ENCODE peak calls at places on chromosomes 16 and 17, in ten cellular contexts. One of them, this sample, is unnamed.

GRCh38 chr17:68197091-68197996 is 50.5 kb upstream of the AMZ2 start:
- DNase-seq in stimulated activated effector memory CD8-positive, alpha-beta T cell treated with anti-CD3 and anti-CD28 coated beads, Interleukin-12 subunit alpha, Interleukin-12 subunit beta, amount 100 ng/mL, for 72 hours: peak
- DNase-seq in IMR-90: no peak
- DNase-seq in NCI-H2171 treated with DMSO at 0.1 percent for 48 hours: peak
- DNase-seq in SK-MEL-5: no peak
- DNase-seq in HTR-8/SVneo: no peak
- DNase-seq in M059J: no peak
- DNase-seq in NCI-H1105 treated with DMSO at 0.1 percent for 48 hours: peak
- DNase-seq in progenitor cell of endocrine pancreas: no peak
- DNase-seq in astrocyte of the spinal cord: no peak
- DNase-seq in this sample: no peak

GRCh38 chr16:1216296-1216619 is 8.8 kb downstream of the TPSG1 start:
- DNase-seq in NCI-H2171 treated with DMSO at 0.1 percent for 48 hours: no peak
- DNase-seq in M059J: no peak
- DNase-seq in NCI-H1105 treated with DMSO at 0.1 percent for 48 hours: no peak
- DNase-seq in SK-MEL-5: no peak
- DNase-seq in progenitor cell of endocrine pancreas: no peak
- DNase-seq in HTR-8/SVneo: no peak
- DNase-seq in stimulated activated effector memory CD8-positive, alpha-beta T cell treated with anti-CD3 and anti-CD28 coated beads, Interleukin-12 subunit alpha, Interleukin-12 subunit beta, amount 100 ng/mL, for 72 hours: no peak
- DNase-seq in astrocyte of the spinal cord: no peak
- DNase-seq in IMR-90: no peak
- DNase-seq in this sample: no peak

GRCh38 chr16:23296994-23297393 is 5.1 kb upstream of the SCNN1B start:
- DNase-seq in IMR-90: no peak
- DNase-seq in astrocyte of the spinal cord: no peak
- DNase-seq in SK-MEL-5: peak
- DNase-seq in HTR-8/SVneo: no peak
- DNase-seq in progenitor cell of endocrine pancreas: no peak
- DNase-seq in NCI-H1105 treated with DMSO at 0.1 percent for 48 hours: no peak
- DNase-seq in NCI-H2171 treated with DMSO at 0.1 percent for 48 hours: peak
- DNase-seq in stimulated activated effector memory CD8-positive, alpha-beta T cell treated with anti-CD3 and anti-CD28 coated beads, Interleukin-12 subunit alpha, Interleukin-12 subunit beta, amount 100 ng/mL, for 72 hours: peak
- DNase-seq in M059J: no peak
- DNase-seq in this sample: no peak

GRCh38 chr17:27489045-27489715 is 32.9 kb downstream of the KSR1 start:
- DNase-seq in stimulated activated effector memory CD8-positive, alpha-beta T cell treated with anti-CD3 and anti-CD28 coated beads, Interleukin-12 subunit alpha, Interleukin-12 subunit beta, amount 100 ng/mL, for 72 hours: no peak
- DNase-seq in NCI-H1105 treated with DMSO at 0.1 percent for 48 hours: no peak
- DNase-seq in HTR-8/SVneo: peak
- DNase-seq in M059J: no peak
- DNase-seq in IMR-90: peak
- DNase-seq in astrocyte of the spinal cord: peak
- DNase-seq in progenitor cell of endocrine pancreas: no peak
- DNase-seq in NCI-H2171 treated with DMSO at 0.1 percent for 48 hours: peak
- DNase-seq in SK-MEL-5: no peak
- DNase-seq in this sample: no peak

GRCh38 chr17:40063034-40063765 is 435 bp downstream of the THRA start:
- DNase-seq in IMR-90: no peak
- DNase-seq in NCI-H1105 treated with DMSO at 0.1 percent for 48 hours: peak
- DNase-seq in HTR-8/SVneo: no peak
- DNase-seq in SK-MEL-5: no peak
- DNase-seq in progenitor cell of endocrine pancreas: peak
- DNase-seq in astrocyte of the spinal cord: no peak
- DNase-seq in M059J: peak
- DNase-seq in stimulated activated effector memory CD8-positive, alpha-beta T cell treated with anti-CD3 and anti-CD28 coated beads, Interleukin-12 subunit alpha, Interleukin-12 subunit beta, amount 100 ng/mL, for 72 hours: peak
- DNase-seq in NCI-H2171 treated with DMSO at 0.1 percent for 48 hours: peak
- DNase-seq in this sample: no peak

GRCh38 chr17:61248399-61248798 is 151.2 kb upstream of the TBX2 start:
- DNase-seq in IMR-90: peak
- DNase-seq in astrocyte of the spinal cord: peak
- DNase-seq in SK-MEL-5: no peak
- DNase-seq in HTR-8/SVneo: no peak
- DNase-seq in stimulated activated effector memory CD8-positive, alpha-beta T cell treated with anti-CD3 and anti-CD28 coated beads, Interleukin-12 subunit alpha, Interleukin-12 subunit beta, amount 100 ng/mL, for 72 hours: no peak
- DNase-seq in progenitor cell of endocrine pancreas: no peak
- DNase-seq in NCI-H2171 treated with DMSO at 0.1 percent for 48 hours: no peak
- DNase-seq in M059J: peak
- DNase-seq in NCI-H1105 treated with DMSO at 0.1 percent for 48 hours: no peak
- DNase-seq in this sample: no peak

GRCh38 chr17:19551148-19551547 is 17.5 kb downstream of the SLC47A1 start:
- DNase-seq in SK-MEL-5: no peak
- DNase-seq in astrocyte of the spinal cord: no peak
- DNase-seq in M059J: no peak
- DNase-seq in IMR-90: no peak
- DNase-seq in progenitor cell of endocrine pancreas: no peak
- DNase-seq in NCI-H1105 treated with DMSO at 0.1 percent for 48 hours: no peak
- DNase-seq in NCI-H2171 treated with DMSO at 0.1 percent for 48 hours: no peak
- DNase-seq in stimulated activated effector memory CD8-positive, alpha-beta T cell treated with anti-CD3 and anti-CD28 coated beads, Interleukin-12 subunit alpha, Interleukin-12 subunit beta, amount 100 ng/mL, for 72 hours: no peak
- DNase-seq in HTR-8/SVneo: no peak
- DNase-seq in this sample: no peak

GRCh38 chr16:88560722-88561484 is 9.3 kb upstream of the ZC3H18 start:
- DNase-seq in HTR-8/SVneo: no peak
- DNase-seq in NCI-H2171 treated with DMSO at 0.1 percent for 48 hours: no peak
- DNase-seq in SK-MEL-5: no peak
- DNase-seq in stimulated activated effector memory CD8-positive, alpha-beta T cell treated with anti-CD3 and anti-CD28 coated beads, Interleukin-12 subunit alpha, Interleukin-12 subunit beta, amount 100 ng/mL, for 72 hours: no peak
- DNase-seq in progenitor cell of endocrine pancreas: peak
- DNase-seq in astrocyte of the spinal cord: peak
- DNase-seq in NCI-H1105 treated with DMSO at 0.1 percent for 48 hours: no peak
- DNase-seq in M059J: peak
- DNase-seq in IMR-90: peak
- DNase-seq in this sample: no peak

GRCh38 chr17:42337442-42337841 is 49.1 kb downstream of the STAT5A start:
- DNase-seq in progenitor cell of endocrine pancreas: no peak
- DNase-seq in IMR-90: peak
- DNase-seq in M059J: no peak
- DNase-seq in HTR-8/SVneo: no peak
- DNase-seq in astrocyte of the spinal cord: peak
- DNase-seq in NCI-H2171 treated with DMSO at 0.1 percent for 48 hours: peak
- DNase-seq in stimulated activated effector memory CD8-positive, alpha-beta T cell treated with anti-CD3 and anti-CD28 coated beads, Interleukin-12 subunit alpha, Interleukin-12 subunit beta, amount 100 ng/mL, for 72 hours: peak
- DNase-seq in SK-MEL-5: no peak
- DNase-seq in NCI-H1105 treated with DMSO at 0.1 percent for 48 hours: no peak
- DNase-seq in this sample: peak

This sample was measured in AG04450.